ENCODE peak calls at places on chromosomes 3 and 15, in eight cellular contexts. W is heart left ventricle; T is iPS DF 6.9; X is trophoblast cell; Z is CD8-positive, alpha-beta memory T cell; D is GM23338; P is astrocyte; M is OCI-LY7. V is an unnamed sample.

GRCh38 chr3:46312996-46313395 is 40.9 kb upstream of the CCR2 start:
- DNase-seq in W (peak; percentile 28), T (no peak), X (peak; percentile 28), Z (no peak), D (no peak), P (no peak), M (no peak), V (peak; percentile 38)

GRCh38 chr3:15180042-15180611 is 25.9 kb upstream of the CAPN7 start:
- DNase-seq in W (no peak), T (no peak), X (no peak), Z (no peak), D (no peak), P (no peak), M (no peak), V (no peak)

GRCh38 chr3:11495948-11496557 is 147.7 kb downstream of the VGLL4 start:
- DNase-seq in W (no peak), T (no peak), X (no peak), Z (no peak), D (peak; percentile 82), P (peak; percentile 93), M (no peak), V (no peak)

GRCh38 chr3:41274944-41275668 is 75.8 kb downstream of the CTNNB1 start:
- DNase-seq in W (no peak), T (no peak), X (peak; percentile 38), Z (no peak), D (no peak), P (peak; percentile 44), M (no peak), V (peak; percentile 22)

GRCh38 chr15:83207622-83208356 is at the start of gene HDGFL3:
- DNase-seq in W (peak; percentile 76), T (no peak), X (peak; percentile 38), Z (peak; percentile 27), D (peak; percentile 75), P (peak; percentile 29), M (peak; percentile 72), V (peak; percentile 37)

GRCh38 chr3:119206611-119207511 is 33.5 kb downstream of the UPK1B start:
- DNase-seq in W (peak; percentile 29), T (no peak), X (no peak), Z (no peak), D (peak; percentile 36), P (no peak), M (no peak), V (no peak)

GRCh38 chr15:85047271-85047948 is 65.8 kb downstream of the PDE8A start:
- DNase-seq in W (peak; percentile 56), T (no peak), X (peak; percentile 65), Z (peak; percentile 26), D (peak; percentile 21), P (peak; percentile 95), M (no peak), V (no peak)

GRCh38 chr3:47482411-47482810 is 6.7 kb upstream of the SCAP start:
- DNase-seq in W (no peak), T (no peak), X (no peak), Z (no peak), D (peak; percentile 43), P (no peak), M (no peak), V (no peak)

GRCh38 chr3:151384741-151385174 is at the start of gene P2RY12:
- DNase-seq in W (no peak), T (no peak), X (peak; percentile 14), Z (no peak), D (no peak), P (no peak), M (peak; percentile 35), V (no peak)

GRCh38 chr15:82045179-82045891 is 483 bp downstream of the MEX3B start:
- DNase-seq in W (peak; percentile 58), T (no peak), X (peak; percentile 66), Z (peak; percentile 17), D (peak; percentile 48), P (peak; percentile 32), M (peak; percentile 29), V (peak; percentile 43)

GRCh38 chr15:82045892-82046667 is at the start of gene MEX3B:
- DNase-seq in W (peak; percentile 99), T (no peak), X (peak; percentile 95), Z (peak; percentile 78), D (peak; percentile 93), P (peak; percentile 97), M (peak; percentile 97), V (peak; percentile 94)

GRCh38 chr15:82046668-82047492 is 1.1 kb upstream of the MEX3B start:
- DNase-seq in W (peak; percentile 94), T (no peak), X (peak; percentile 99), Z (peak; percentile 88), D (peak; percentile 96), P (peak; percentile 72), M (peak; percentile 92), V (peak; percentile 91)

GRCh38 chr15:82048809-82049208 is 3.0 kb upstream of the MEX3B start:
- DNase-seq in W (no peak), T (no peak), X (no peak), Z (no peak), D (no peak), P (no peak), M (no peak), V (no peak)

DNA sequence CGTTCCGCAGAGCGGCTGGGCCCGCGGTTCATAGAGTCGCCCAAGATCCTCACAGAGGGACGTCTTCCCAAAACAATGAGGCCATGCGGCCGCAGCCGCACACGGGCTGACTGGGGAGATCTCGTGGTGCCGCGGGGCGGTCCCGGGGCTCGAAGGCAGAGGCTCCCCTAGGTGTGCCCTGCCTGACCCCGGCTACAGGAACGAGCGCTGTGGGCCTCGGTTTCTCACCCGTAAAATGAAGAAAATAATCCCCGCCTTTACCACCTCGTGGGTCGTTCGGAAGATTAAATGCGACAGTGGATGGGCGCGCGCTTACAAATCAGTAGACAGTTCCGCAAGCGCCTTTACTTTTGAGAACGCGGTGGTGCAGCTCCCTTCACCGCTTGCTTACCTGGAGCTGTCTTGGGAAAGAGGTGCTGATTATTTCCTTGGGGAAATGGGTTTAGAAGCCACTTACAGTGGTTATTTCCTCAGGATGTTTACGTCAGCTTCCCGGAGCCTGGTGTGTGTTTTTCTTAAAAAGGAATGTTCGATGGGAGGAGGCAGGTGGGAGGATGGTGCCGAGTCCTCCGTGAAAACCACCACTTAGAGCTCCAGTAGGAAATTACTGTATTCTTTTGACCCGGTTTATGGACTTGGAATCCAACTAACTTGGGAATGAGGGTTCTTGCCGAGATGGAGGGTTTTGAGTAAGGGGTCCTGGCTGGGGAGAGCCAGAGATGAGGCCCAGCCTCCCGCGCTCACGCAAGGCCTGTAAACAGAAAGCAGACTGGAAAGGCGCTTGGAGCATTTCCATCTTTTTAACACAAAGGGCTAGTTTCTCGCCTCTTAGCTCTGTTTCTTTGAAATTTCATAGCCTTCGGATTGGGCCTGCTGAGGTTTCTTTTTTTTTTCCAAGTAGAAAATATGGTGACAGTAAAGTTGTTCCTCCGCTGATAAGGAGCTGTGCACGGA is 2.0 kb upstream of the MEX3B start:
- DNase-seq in W (no peak), T (no peak), X (peak; percentile 44), Z (no peak), D (peak; percentile 84), P (peak; percentile 31), M (no peak), V (no peak)
- H3K4me3 ChIP-seq in W (peak overlapping the region; percentile 85), T (peak overlapping the region; percentile 97), X (peak overlapping the region; percentile 77), Z (peak overlapping the region; percentile 53), D (peak overlapping the region; percentile 96), P (peak overlapping the region; percentile 75), M (peak overlapping the region; percentile 91), V (peak overlapping the region; percentile 84)

DNA sequence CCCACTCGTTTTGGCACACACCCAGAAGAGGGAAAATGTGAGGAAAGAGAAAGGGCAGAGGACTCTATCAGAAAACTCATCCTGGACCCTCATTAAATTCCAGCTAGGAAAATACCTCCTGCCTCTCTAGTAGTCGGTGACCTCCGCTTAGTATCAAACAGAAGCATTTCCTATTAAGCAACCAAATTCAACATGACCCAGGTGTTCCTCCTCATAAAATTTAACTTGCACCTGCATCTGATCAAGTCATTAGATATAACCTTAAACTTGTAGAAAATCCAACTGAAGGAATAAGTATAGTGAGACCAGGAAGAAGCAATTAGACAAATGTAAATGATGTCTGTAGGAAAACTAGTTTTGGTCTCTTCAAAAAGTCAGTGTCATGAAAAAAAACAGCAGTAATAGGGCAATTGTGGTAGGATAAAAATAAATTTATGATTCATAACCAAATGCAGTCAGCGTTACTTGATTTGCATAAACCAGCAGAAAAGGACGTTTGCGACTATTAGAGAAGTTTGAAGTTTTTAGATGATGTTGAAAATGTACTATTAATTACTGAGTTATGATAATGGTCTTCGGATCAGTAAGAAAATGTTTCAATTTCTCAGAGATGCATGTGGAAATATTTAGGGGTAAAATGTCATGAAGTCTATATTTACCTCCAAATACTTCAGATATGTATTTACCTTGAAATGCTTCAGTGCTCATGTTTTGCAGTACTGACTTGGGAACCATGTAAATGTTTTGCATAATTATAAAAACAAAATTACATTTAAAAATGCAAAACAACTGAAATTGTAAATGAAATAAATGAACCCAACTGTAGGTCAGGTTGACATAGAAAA is 44.6 kb downstream of the LDHAL6B start:
- DNase-seq in W (no peak), T (no peak), X (no peak), Z (no peak), D (no peak), P (no peak), M (peak; percentile 48), V (no peak)
- H3K4me3 ChIP-seq in W (no peak overlapping the region), T (no peak overlapping the region), X (no peak overlapping the region), Z (no peak overlapping the region), D (no peak overlapping the region), P (no peak overlapping the region), M (peak overlapping the region; percentile 32), V (no peak overlapping the region)

GRCh38 chr3:23203651-23204111 is 554 bp downstream of the UBE2E2 start:
- DNase-seq in W (peak; percentile 32), T (no peak), X (peak; percentile 51), Z (peak; percentile 21), D (peak; percentile 44), P (peak; percentile 1), M (peak; percentile 46), V (peak; percentile 28)
- H3K4me3 ChIP-seq in W (peak overlapping the region; percentile 98), T (peak overlapping the region; percentile 96), X (peak overlapping the region; percentile 90), Z (peak overlapping the region; percentile 57), D (peak overlapping the region; percentile 93), P (peak overlapping the region; percentile 87), M (peak overlapping the region; percentile 99), V (peak overlapping the region; percentile 88)

GRCh38 chr3:145188079-145188785 is 972.8 kb downstream of the PLOD2 start:
- DNase-seq in W (no peak), T (no peak), X (no peak), Z (no peak), D (no peak), P (no peak), M (no peak), V (no peak)

GRCh38 chr3:145183261-145183660 is 977.7 kb downstream of the PLOD2 start:
- DNase-seq in W (no peak), T (no peak), X (no peak), Z (no peak), D (no peak), P (no peak), M (no peak), V (no peak)

GRCh38 chr3:145176907-145177306 is 984.1 kb downstream of the PLOD2 start:
- DNase-seq in W (no peak), T (no peak), X (no peak), Z (no peak), D (no peak), P (no peak), M (no peak), V (no peak)

DNA sequence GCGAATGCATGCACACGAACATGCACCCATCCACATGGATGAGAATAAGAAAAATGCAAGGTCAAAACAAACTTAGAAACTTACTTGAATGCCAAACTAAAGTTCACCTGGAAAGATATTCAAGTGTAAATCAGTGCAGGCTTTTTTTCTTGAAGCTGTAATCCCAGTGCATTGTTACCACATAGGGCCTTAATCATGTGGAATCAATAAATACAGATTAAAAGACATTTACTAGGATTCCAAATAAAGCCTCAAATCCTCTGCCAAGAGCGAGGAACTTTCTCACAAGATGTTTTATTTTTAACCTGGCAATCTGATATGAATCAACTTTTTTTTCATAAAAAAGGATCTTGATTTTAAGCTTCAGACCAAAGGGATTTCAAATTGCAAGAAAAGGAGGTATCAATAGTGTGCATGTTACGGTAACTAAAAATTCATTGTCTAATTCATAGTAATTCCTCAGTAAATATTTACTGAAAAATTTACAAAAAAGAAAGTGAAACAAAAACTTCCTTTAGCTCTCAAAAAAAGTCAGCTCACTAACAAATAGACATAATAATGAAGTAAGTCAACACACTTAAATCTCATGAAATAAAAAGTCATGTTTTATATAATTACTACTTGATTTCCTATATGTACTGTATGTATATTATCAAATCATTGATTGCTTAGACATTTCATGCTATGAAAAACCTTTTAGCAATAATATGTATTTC is 978.6 kb downstream of the PLOD2 start:
- DNase-seq in W (no peak), T (no peak), X (no peak), Z (no peak), D (no peak), P (no peak), M (no peak), V (no peak)
- H3K4me3 ChIP-seq in W (peak overlapping the region; percentile 16), T (no peak overlapping the region), X (no peak overlapping the region), Z (no peak overlapping the region), D (no peak overlapping the region), P (no peak overlapping the region), M (no peak overlapping the region), V (no peak overlapping the region)

V was measured in colonic mucosa.